ENCODE peak calls at places on chromosomes 5 and 9, in ten cellular contexts. K is RCC 7860; P is AG10803; X is non-pigmented ciliary epithelial cell; Q is heart right ventricle; D is nephron progenitor cell; T is astrocyte of the spinal cord; M is central memory CD4-positive, alpha-beta T cell; U is HCEC 1CT; I is ELF-1. G is an unnamed sample.

GRCh38 chr5:78327761-78328510 is 32.5 kb upstream of the SCAMP1 start:
- DNase-seq in K (no peak), P (no peak), X (no peak), Q (no peak), D (no peak), T (no peak), M (no peak), U (no peak), I (no peak), G (no peak)

GRCh38 chr5:7801898-7802614 is 48.9 kb downstream of the CFAP90 start:
- DNase-seq in K (no peak), P (no peak), X (no peak), Q (no peak), D (no peak), T (no peak), M (no peak), U (no peak), I (no peak), G (no peak)

GRCh38 chr5:171474106-171474878 is 54.8 kb downstream of the FGF18 start:
- DNase-seq in K (no peak), P (peak), X (no peak), Q (no peak), D (no peak), T (no peak), M (no peak), U (no peak), I (no peak), G (no peak)

GRCh38 chr5:53360811-53361210 is 119.6 kb upstream of the FST start:
- DNase-seq in K (peak), P (peak), X (peak), Q (no peak), D (no peak), T (peak), M (no peak), U (peak), I (no peak), G (no peak)

GRCh38 chr5:10400834-10401233 is 40.8 kb upstream of the ROPN1L start:
- DNase-seq in K (no peak), P (peak), X (no peak), Q (no peak), D (no peak), T (no peak), M (no peak), U (peak), I (no peak), G (no peak)

GRCh38 chr5:143016777-143017374 is 246.7 kb downstream of the ARHGAP26 start:
- DNase-seq in K (no peak), P (peak), X (no peak), Q (no peak), D (no peak), T (peak), M (peak), U (peak), I (peak), G (peak)

GRCh38 chr5:107538331-107539162 is 132.2 kb downstream of the EFNA5 start:
- DNase-seq in K (peak), P (no peak), X (no peak), Q (no peak), D (no peak), T (no peak), M (no peak), U (peak), I (no peak), G (no peak)

GRCh38 chr9:134566936-134567335 is 74.7 kb upstream of the COL5A1 start:
- DNase-seq in K (no peak), P (no peak), X (no peak), Q (no peak), D (no peak), T (no peak), M (no peak), U (no peak), I (no peak), G (no peak)

GRCh38 chr5:42970636-42971559 is 69.2 kb downstream of the ANXA2R start:
- DNase-seq in K (no peak), P (no peak), X (no peak), Q (peak), D (no peak), T (no peak), M (no peak), U (no peak), I (peak), G (no peak)

GRCh38 chr5:118883396-118883795 is 105.0 kb downstream of the DTWD2 start:
- DNase-seq in K (no peak), P (no peak), X (no peak), Q (no peak), D (no peak), T (no peak), M (no peak), U (no peak), I (no peak), G (no peak)

GRCh38 chr5:136036293-136036911 is 7.6 kb downstream of the TGFBI start:
- DNase-seq in K (no peak), P (no peak), X (no peak), Q (no peak), D (no peak), T (no peak), M (no peak), U (no peak), I (no peak), G (no peak)

GRCh38 chr9:136399176-136400037 is 563 bp downstream of the SNAPC4 start:
- DNase-seq in K (peak), P (no peak), X (no peak), Q (no peak), D (peak), T (no peak), M (peak), U (peak), I (peak), G (no peak)

GRCh38 chr9:126203313-126203712 is 123.3 kb upstream of the MVB12B start:
- DNase-seq in K (no peak), P (no peak), X (no peak), Q (no peak), D (no peak), T (no peak), M (no peak), U (no peak), I (peak), G (no peak)

GRCh38 chr5:134136771-134137170 is 22.3 kb downstream of the TCF7 start:
- DNase-seq in K (no peak), P (no peak), X (no peak), Q (no peak), D (peak), T (no peak), M (no peak), U (no peak), I (no peak), G (no peak)

GRCh38 chr9:95157491-95158151 is 159.9 kb downstream of the FANCC start:
- DNase-seq in K (no peak), P (peak), X (peak), Q (no peak), D (no peak), T (peak), M (no peak), U (peak), I (no peak), G (no peak)

GRCh38 chr5:39274388-39275085 is 55.2 kb upstream of the FYB1 start:
- DNase-seq in K (no peak), P (no peak), X (no peak), Q (no peak), D (no peak), T (no peak), M (peak), U (no peak), I (no peak), G (peak)

GRCh38 chr9:91557352-91557751 is 133.7 kb upstream of the NFIL3 start:
- DNase-seq in K (no peak), P (no peak), X (no peak), Q (no peak), D (no peak), T (no peak), M (no peak), U (no peak), I (no peak), G (no peak)

GRCh38 chr9:112180387-112180881 is 5.3 kb upstream of the SUSD1 start:
- DNase-seq in K (peak), P (peak), X (no peak), Q (no peak), D (no peak), T (no peak), M (peak), U (no peak), I (no peak), G (peak)

GRCh38 chr9:133144142-133144886 is 19.4 kb downstream of the GBGT1 start:
- DNase-seq in K (peak), P (peak), X (no peak), Q (peak), D (peak), T (peak), M (peak), U (peak), I (peak), G (peak)

GRCh38 chr9:130950039-130950311 is 10.9 kb upstream of the FIBCD1 start:
- DNase-seq in K (no peak), P (no peak), X (no peak), Q (no peak), D (no peak), T (no peak), M (no peak), U (no peak), I (no peak), G (no peak)

GRCh38 chr9:106874657-106875056 is 11.7 kb downstream of the ZNF462 start:
- DNase-seq in K (no peak), P (peak), X (no peak), Q (no peak), D (no peak), T (no peak), M (no peak), U (peak), I (no peak), G (no peak)

GRCh38 chr9:127452481-127453092 is 1.3 kb downstream of the LRSAM1 start:
- DNase-seq in K (no peak), P (peak), X (no peak), Q (peak), D (no peak), T (peak), M (no peak), U (no peak), I (no peak), G (no peak)

GRCh38 chr5:157592594-157592993 is 17.0 kb upstream of the ADAM19 start:
- DNase-seq in K (no peak), P (no peak), X (no peak), Q (no peak), D (no peak), T (no peak), M (no peak), U (peak), I (no peak), G (no peak)

GRCh38 chr5:873328-873727 is 19.3 kb downstream of the BRD9 start:
- DNase-seq in K (no peak), P (no peak), X (no peak), Q (no peak), D (no peak), T (no peak), M (no peak), U (no peak), I (no peak), G (no peak)

GRCh38 chr9:136143215-136144001 is 24.7 kb upstream of the TMEM250 start:
- DNase-seq in K (no peak), P (no peak), X (no peak), Q (no peak), D (peak), T (no peak), M (no peak), U (peak), I (peak), G (no peak)

GRCh38 chr5:111074244-111074643 is 2.7 kb downstream of the TSLP start:
- DNase-seq in K (no peak), P (no peak), X (no peak), Q (no peak), D (no peak), T (no peak), M (no peak), U (no peak), I (no peak), G (no peak)

GRCh38 chr9:113654605-113655193 is 191.2 kb downstream of the RGS3 start:
- DNase-seq in K (no peak), P (peak), X (no peak), Q (peak), D (no peak), T (no peak), M (no peak), U (no peak), I (no peak), G (no peak)

GRCh38 chr5:78611161-78611605 is 37.4 kb downstream of the LHFPL2 start:
- DNase-seq in K (peak), P (no peak), X (no peak), Q (no peak), D (no peak), T (no peak), M (no peak), U (peak), I (peak), G (no peak)

GRCh38 chr5:94459915-94460314 is 158.5 kb downstream of the KIAA0825 start:
- DNase-seq in K (no peak), P (no peak), X (no peak), Q (no peak), D (no peak), T (no peak), M (no peak), U (no peak), I (no peak), G (no peak)

GRCh38 chr9:37968228-37968672 is 64.3 kb upstream of the SLC25A51 start:
- DNase-seq in K (peak), P (peak), X (no peak), Q (no peak), D (no peak), T (peak), M (no peak), U (peak), I (no peak), G (no peak)

GRCh38 chr9:72200452-72200851 is 51.2 kb downstream of the GDA start:
- DNase-seq in K (no peak), P (no peak), X (no peak), Q (no peak), D (no peak), T (no peak), M (no peak), U (no peak), I (no peak), G (no peak)

GRCh38 chr9:37390759-37391158 is 31.7 kb upstream of the GRHPR start:
- DNase-seq in K (peak), P (no peak), X (no peak), Q (no peak), D (peak), T (no peak), M (peak), U (no peak), I (peak), G (no peak)

GRCh38 chr9:136942881-136943230 is 1.7 kb downstream of the FBXW5 start:
- DNase-seq in K (no peak), P (no peak), X (no peak), Q (no peak), D (no peak), T (no peak), M (no peak), U (no peak), I (no peak), G (no peak)

GRCh38 chr5:34534237-34535108 is 121.7 kb upstream of the RAI14 start:
- DNase-seq in K (peak), P (peak), X (peak), Q (no peak), D (no peak), T (peak), M (no peak), U (peak), I (no peak), G (no peak)

GRCh38 chr5:167816864-167817263 is 474.6 kb upstream of the WWC1 start:
- DNase-seq in K (no peak), P (no peak), X (no peak), Q (no peak), D (no peak), T (no peak), M (no peak), U (no peak), I (no peak), G (no peak)

GRCh38 chr9:130328349-130328801 is 62.8 kb downstream of the HMCN2 start:
- DNase-seq in K (no peak), P (peak), X (no peak), Q (peak), D (peak), T (no peak), M (no peak), U (peak), I (no peak), G (no peak)

G was measured in GDM1.